ENCODE peak calls at places on chromosomes 1 and 21, in eight cellular contexts. N is A549, C is H9, M is fibroblast of lung, T is upper lobe of right lung, G is testis, P is colonic mucosa, Q is IMR-90. W is an unnamed sample.

GRCh38 chr1:62682531-62682930 is 5.7 kb downstream of the DOCK7 start:
- DNase-seq in T (no peak), Q (peak; percentile 43), N (no peak), P (no peak), C (no peak), G (no peak), M (no peak), W (no peak)

GRCh38 chr1:116690809-116691323 is 23.3 kb upstream of the IGSF3 start:
- DNase-seq in M (no peak), Q (no peak), N (no peak), C (no peak), G (no peak), P (no peak), T (no peak), W (no peak)

GRCh38 chr1:37255111-37255795 is 219.1 kb upstream of the ZC3H12A start:
- DNase-seq in P (no peak), G (peak; percentile 79), Q (no peak), T (no peak), N (peak; percentile 21), C (peak; percentile 91), M (no peak), W (peak; percentile 13)

GRCh38 chr1:25572708-25573590 is 29.5 kb downstream of the LDLRAP1 start:
- DNase-seq in G (peak; percentile 56), N (peak; percentile 64), M (peak; percentile 44), P (peak; percentile 63), Q (peak; percentile 42), C (peak; percentile 80), T (peak; percentile 74), W (peak; percentile 72)

GRCh38 chr1:170219163-170219562 is 73.4 kb downstream of the NTMT2 start:
- DNase-seq in M (no peak), N (no peak), C (no peak), P (no peak), T (no peak), G (no peak), Q (no peak), W (no peak)

GRCh38 chr1:6316240-6317100 is 55.6 kb upstream of the GPR153 start:
- DNase-seq in C (no peak), G (no peak), N (no peak), T (no peak), M (no peak), P (no peak), Q (no peak), W (no peak)

GRCh38 chr1:85862456-85862855 is 154.2 kb upstream of the ZNHIT6 start:
- DNase-seq in M (peak; percentile 79), P (no peak), N (no peak), T (no peak), Q (peak; percentile 71), G (no peak), C (no peak), W (no peak)

GRCh38 chr1:76133977-76134376 is 59.4 kb downstream of the ST6GALNAC3 start:
- DNase-seq in T (no peak), C (no peak), P (no peak), M (no peak), N (no peak), Q (no peak), G (no peak), W (no peak)

GRCh38 chr1:118081387-118081786 is 103.6 kb downstream of the SPAG17 start:
- DNase-seq in C (no peak), N (no peak), T (no peak), G (no peak), P (no peak), M (no peak), Q (no peak), W (no peak)

GRCh38 chr21:30436986-30437385 is 3.1 kb upstream of the KRTAP15-1 start:
- DNase-seq in C (no peak), N (no peak), P (no peak), M (no peak), G (no peak), T (no peak), Q (no peak), W (no peak)

GRCh38 chr1:186289943-186290560 is 85.0 kb downstream of the TPR start:
- DNase-seq in M (no peak), P (no peak), Q (no peak), N (no peak), G (no peak), C (no peak), T (no peak), W (no peak)

GRCh38 chr21:42081931-42082381 is 10.8 kb downstream of the UMODL1 start:
- DNase-seq in N (no peak), T (no peak), P (no peak), G (no peak), Q (no peak), C (no peak), M (no peak), W (no peak)

GRCh38 chr21:16597768-16598167 is 868.0 kb downstream of the USP25 start:
- DNase-seq in G (no peak), C (no peak), Q (no peak), M (no peak), N (no peak), T (no peak), P (no peak), W (no peak)

GRCh38 chr1:223355699-223356098 is 8.3 kb downstream of the SUSD4 start:
- DNase-seq in C (no peak), T (no peak), M (no peak), N (no peak), P (no peak), G (no peak), Q (no peak), W (no peak)

GRCh38 chr21:14454642-14455009 is 71.7 kb upstream of the HSPA13 start:
- DNase-seq in T (no peak), G (no peak), Q (no peak), N (no peak), P (no peak), C (no peak), M (no peak), W (no peak)

GRCh38 chr1:63931468-63931867 is 157.7 kb downstream of the ROR1 start:
- DNase-seq in T (no peak), G (no peak), Q (peak; percentile 79), P (no peak), M (peak; percentile 36), C (no peak), N (no peak), W (no peak)

GRCh38 chr21:35491114-35491513 is 442.0 kb upstream of the RUNX1 start:
- DNase-seq in P (no peak), M (no peak), C (no peak), G (no peak), N (no peak), Q (peak; percentile 10), T (no peak), W (no peak)

GRCh38 chr1:15960808-15961207 is 15.1 kb downstream of the ZBTB17 start:
- DNase-seq in G (no peak), T (no peak), N (no peak), M (no peak), P (no peak), C (no peak), Q (no peak), W (no peak)
- H3K4me1 ChIP-seq in G (peaks cover 14% of the 10 kb centered on the region), T (peaks cover 50% of the 10 kb centered on the region), N (peaks cover 7% of the 10 kb centered on the region), M (peaks cover 29% of the 10 kb centered on the region), P (peaks cover 4% of the 10 kb centered on the region), C (peaks cover 3% of the 10 kb centered on the region), Q (peaks cover 18% of the 10 kb centered on the region), W (peaks cover 28% of the 10 kb centered on the region)

DNA sequence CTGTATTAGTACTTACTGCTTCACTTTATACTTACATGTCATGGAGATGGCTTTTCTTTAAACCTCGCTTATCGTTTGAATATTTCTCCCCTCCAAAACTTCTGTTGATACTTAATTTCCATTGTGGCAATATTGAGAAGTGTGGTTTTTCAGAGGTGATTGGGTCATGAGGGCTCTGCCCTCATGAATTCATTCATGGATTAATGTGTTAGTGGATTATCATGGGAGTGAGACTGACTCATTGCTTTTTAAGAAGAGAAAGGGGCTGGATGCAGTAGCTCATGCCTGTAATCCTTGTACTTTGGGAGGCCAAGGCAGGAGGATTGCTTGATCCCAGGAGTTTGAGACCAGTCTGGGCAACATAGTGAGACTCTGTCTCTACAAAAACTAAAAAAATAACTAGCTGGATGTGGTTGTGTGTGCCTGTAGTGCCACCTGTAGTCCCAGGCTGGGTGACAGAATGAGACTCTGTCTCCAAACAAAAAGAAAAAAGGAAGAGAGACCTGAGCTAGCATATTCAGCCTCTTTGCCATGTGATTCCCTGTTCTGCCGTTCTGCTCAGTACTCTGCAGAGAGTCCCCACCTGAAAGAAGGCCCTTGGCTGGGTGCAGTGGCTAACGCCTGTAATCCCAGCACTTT is 30.2 kb downstream of the RABGAP1L start:
- DNase-seq in M (no peak), N (no peak), T (no peak), Q (no peak), G (no peak), P (no peak), C (no peak), W (no peak)
- TF ChIP-seq CTCF in M (no peak), N (no peak), T (no peak), Q (no peak), G (no peak), P (no peak), C (peak; percentile 26), W (peak; percentile 38)

GRCh38 chr1:23152966-23153684 is 15.5 kb downstream of the LUZP1 start:
- DNase-seq in M (no peak), P (no peak), T (no peak), N (no peak), Q (peak; percentile 50), C (no peak), G (no peak), W (no peak)

GRCh38 chr1:23149110-23149509 is 19.5 kb downstream of the LUZP1 start:
- DNase-seq in G (no peak), C (no peak), P (peak; percentile 65), M (peak; percentile 11), N (peak; percentile 11), Q (no peak), T (no peak), W (no peak)

GRCh38 chr1:23148084-23148483 is 20.6 kb downstream of the LUZP1 start:
- DNase-seq in Q (no peak), C (no peak), T (no peak), G (no peak), N (no peak), P (no peak), M (no peak), W (no peak)

DNA sequence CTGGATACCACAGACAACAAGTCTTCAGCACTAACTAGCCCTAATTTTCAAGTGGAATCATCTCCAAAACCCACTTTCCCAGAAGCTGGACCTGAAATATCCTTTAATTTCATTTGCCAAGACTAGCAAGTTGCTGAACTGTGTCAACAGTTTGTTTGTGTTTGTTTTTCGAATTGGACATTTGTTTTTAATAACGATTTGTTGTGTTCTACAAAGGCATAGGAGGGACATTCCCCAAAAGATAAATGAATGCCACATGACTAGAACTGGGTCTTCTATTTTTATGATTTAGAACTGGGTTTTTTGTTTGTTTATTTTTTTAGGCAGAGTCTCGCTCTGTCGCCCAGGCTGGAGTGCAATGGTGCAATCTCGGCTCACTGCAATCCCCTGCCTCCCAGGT is 17.9 kb downstream of the LUZP1 start:
- DNase-seq in N (no peak), M (no peak), T (no peak), Q (no peak), C (no peak), P (no peak), G (no peak), W (no peak)
- H3K4me1 ChIP-seq in N (peaks cover 48% of the 10 kb centered on the region), M (no peaks in the 10 kb centered on the region), T (peaks cover 15% of the 10 kb centered on the region), Q (peaks cover 5% of the 10 kb centered on the region), C (no peaks in the 10 kb centered on the region), P (peaks cover 4% of the 10 kb centered on the region), G (peaks cover 9% of the 10 kb centered on the region), W (peaks cover 12% of the 10 kb centered on the region)

DNA sequence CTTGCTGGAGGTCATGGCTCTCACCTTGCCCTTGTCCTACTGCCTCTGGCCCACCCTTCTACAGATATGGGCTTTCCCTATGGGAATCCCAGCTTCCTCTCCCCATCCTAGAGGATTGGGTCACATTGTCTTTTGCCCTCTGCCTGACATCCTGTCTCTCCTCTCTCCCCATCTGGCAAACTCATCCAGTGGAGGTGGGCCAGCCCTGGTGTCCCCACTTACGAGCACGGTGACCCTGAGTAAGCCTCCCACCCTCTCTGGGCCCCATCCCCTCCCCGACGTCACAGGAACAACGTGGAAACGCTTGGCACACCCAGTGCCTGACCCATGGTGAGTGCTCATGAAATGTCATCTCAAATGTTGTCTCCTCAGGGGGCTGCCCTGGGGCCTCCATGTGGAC is 56.1 kb upstream of the ID3 start:
- DNase-seq in Q (no peak), P (no peak), C (no peak), T (no peak), G (no peak), N (no peak), M (no peak), W (peak; percentile 20)
- TF ChIP-seq CTCF in Q (no peak), P (no peak), C (no peak), T (no peak), G (no peak), N (no peak), M (no peak), W (no peak)

W was measured in OCI-LY7.